ENCODE peak calls at places on chromosomes 11 and 22, in six cellular contexts. One of them, this sample, is unnamed.

GRCh38 chr11:44949160-44950035 is 1.3 kb downstream of the TP53I11 start:
- DNase-seq in AG09319: no peak
- DNase-seq in pancreas: peak
- DNase-seq in astrocyte of the spinal cord: no peak
- DNase-seq in AG04449: no peak
- DNase-seq in mesothelial cell of epicardium: peak
- DNase-seq in this sample: peak

GRCh38 chr11:86013718-86014117 is 55.2 kb downstream of the PICALM start:
- DNase-seq in AG09319: no peak
- DNase-seq in mesothelial cell of epicardium: no peak
- DNase-seq in pancreas: no peak
- DNase-seq in astrocyte of the spinal cord: no peak
- DNase-seq in AG04449: no peak
- DNase-seq in this sample: no peak

GRCh38 chr11:67648140-67648795 is 2.3 kb downstream of the ACY3 start:
- DNase-seq in AG04449: no peak
- DNase-seq in mesothelial cell of epicardium: no peak
- DNase-seq in pancreas: peak
- DNase-seq in astrocyte of the spinal cord: no peak
- DNase-seq in AG09319: no peak
- DNase-seq in this sample: no peak

GRCh38 chr11:31687861-31688260 is 123.3 kb downstream of the PAX6 start:
- DNase-seq in astrocyte of the spinal cord: no peak
- DNase-seq in AG04449: no peak
- DNase-seq in AG09319: no peak
- DNase-seq in pancreas: no peak
- DNase-seq in mesothelial cell of epicardium: no peak
- DNase-seq in this sample: no peak

GRCh38 chr11:17736921-17737817 is 2.6 kb downstream of the KCNC1 start:
- DNase-seq in AG09319: no peak
- DNase-seq in pancreas: no peak
- DNase-seq in mesothelial cell of epicardium: no peak
- DNase-seq in AG04449: no peak
- DNase-seq in astrocyte of the spinal cord: no peak
- DNase-seq in this sample: no peak

GRCh38 chr22:27879923-27880322 is 39.1 kb downstream of the PITPNB start:
- DNase-seq in AG09319: no peak
- DNase-seq in pancreas: no peak
- DNase-seq in mesothelial cell of epicardium: no peak
- DNase-seq in AG04449: no peak
- DNase-seq in astrocyte of the spinal cord: peak
- DNase-seq in this sample: peak

GRCh38 chr11:44032304-44033085 is 15.3 kb upstream of the ACCSL start:
- DNase-seq in pancreas: no peak
- DNase-seq in AG04449: no peak
- DNase-seq in astrocyte of the spinal cord: peak
- DNase-seq in AG09319: no peak
- DNase-seq in mesothelial cell of epicardium: peak
- DNase-seq in this sample: no peak

GRCh38 chr11:130427581-130428211 is 713 bp downstream of the ADAMTS8 start:
- DNase-seq in AG09319: no peak
- DNase-seq in pancreas: peak
- DNase-seq in astrocyte of the spinal cord: no peak
- DNase-seq in AG04449: no peak
- DNase-seq in mesothelial cell of epicardium: no peak
- DNase-seq in this sample: peak

GRCh38 chr11:111561306-111561705 is 20.8 kb downstream of the LAYN start:
- DNase-seq in pancreas: no peak
- DNase-seq in mesothelial cell of epicardium: no peak
- DNase-seq in AG09319: no peak
- DNase-seq in AG04449: no peak
- DNase-seq in astrocyte of the spinal cord: no peak
- DNase-seq in this sample: no peak

GRCh38 chr11:109877043-109877442 is 216.1 kb upstream of the ZC3H12C start:
- DNase-seq in astrocyte of the spinal cord: no peak
- DNase-seq in pancreas: no peak
- DNase-seq in mesothelial cell of epicardium: no peak
- DNase-seq in AG09319: no peak
- DNase-seq in AG04449: no peak
- DNase-seq in this sample: no peak

GRCh38 chr22:48305726-48306235 is 1521.9 kb downstream of the BRD1 start:
- DNase-seq in astrocyte of the spinal cord: no peak
- DNase-seq in AG04449: no peak
- DNase-seq in mesothelial cell of epicardium: no peak
- DNase-seq in AG09319: no peak
- DNase-seq in pancreas: no peak
- DNase-seq in this sample: no peak

GRCh38 chr22:40973144-40973543 is 22.0 kb downstream of the RBX1 start:
- DNase-seq in mesothelial cell of epicardium: no peak
- DNase-seq in AG09319: no peak
- DNase-seq in astrocyte of the spinal cord: no peak
- DNase-seq in AG04449: no peak
- DNase-seq in pancreas: no peak
- DNase-seq in this sample: no peak

GRCh38 chr11:44312876-44313275 is 2.9 kb upstream of the ALX4 start:
- DNase-seq in AG09319: no peak
- DNase-seq in AG04449: no peak
- DNase-seq in mesothelial cell of epicardium: no peak
- DNase-seq in pancreas: no peak
- DNase-seq in astrocyte of the spinal cord: no peak
- DNase-seq in this sample: no peak

GRCh38 chr11:68872216-68873003 is 30.7 kb upstream of the CPT1A start:
- DNase-seq in AG09319: no peak
- DNase-seq in mesothelial cell of epicardium: no peak
- DNase-seq in astrocyte of the spinal cord: peak
- DNase-seq in AG04449: peak
- DNase-seq in pancreas: no peak
- DNase-seq in this sample: no peak

GRCh38 chr11:88404932-88405710 is 67.6 kb upstream of the CTSC start:
- DNase-seq in mesothelial cell of epicardium: no peak
- DNase-seq in astrocyte of the spinal cord: no peak
- DNase-seq in AG09319: no peak
- DNase-seq in pancreas: no peak
- DNase-seq in AG04449: no peak
- DNase-seq in this sample: no peak

GRCh38 chr22:27100323-27100722 is 442.9 kb downstream of the MIAT start:
- DNase-seq in AG04449: no peak
- DNase-seq in astrocyte of the spinal cord: no peak
- DNase-seq in mesothelial cell of epicardium: no peak
- DNase-seq in pancreas: no peak
- DNase-seq in AG09319: no peak
- DNase-seq in this sample: no peak

GRCh38 chr22:24412274-24412673 is 15.1 kb upstream of the ADORA2A start:
- DNase-seq in astrocyte of the spinal cord: no peak
- DNase-seq in AG04449: no peak
- DNase-seq in AG09319: no peak
- DNase-seq in pancreas: no peak
- DNase-seq in mesothelial cell of epicardium: no peak
- DNase-seq in this sample: no peak

GRCh38 chr11:126607374-126607773 is 251.9 kb downstream of the ST3GAL4 start:
- DNase-seq in pancreas: peak
- DNase-seq in mesothelial cell of epicardium: peak
- DNase-seq in astrocyte of the spinal cord: peak
- DNase-seq in AG04449: peak
- DNase-seq in AG09319: peak
- DNase-seq in this sample: peak

GRCh38 chr22:17265649-17266248 is 46.5 kb upstream of the ADA2 start:
- DNase-seq in AG04449: no peak
- DNase-seq in astrocyte of the spinal cord: no peak
- DNase-seq in mesothelial cell of epicardium: no peak
- DNase-seq in pancreas: no peak
- DNase-seq in AG09319: no peak
- DNase-seq in this sample: no peak

GRCh38 chr22:17262976-17263375 is 43.7 kb upstream of the ADA2 start:
- DNase-seq in AG09319: no peak
- DNase-seq in astrocyte of the spinal cord: no peak
- DNase-seq in AG04449: no peak
- DNase-seq in mesothelial cell of epicardium: no peak
- DNase-seq in pancreas: no peak
- DNase-seq in this sample: no peak

GRCh38 chr22:17267661-17268330 is 48.6 kb upstream of the ADA2 start:
- DNase-seq in AG04449: no peak
- DNase-seq in astrocyte of the spinal cord: no peak
- DNase-seq in AG09319: no peak
- DNase-seq in pancreas: no peak
- DNase-seq in mesothelial cell of epicardium: no peak
- DNase-seq in this sample: no peak

GRCh38 chr22:17266261-17266971 is 47.2 kb upstream of the ADA2 start:
- DNase-seq in pancreas: no peak
- DNase-seq in mesothelial cell of epicardium: no peak
- DNase-seq in AG09319: no peak
- DNase-seq in astrocyte of the spinal cord: peak
- DNase-seq in AG04449: no peak
- DNase-seq in this sample: peak

DNA sequence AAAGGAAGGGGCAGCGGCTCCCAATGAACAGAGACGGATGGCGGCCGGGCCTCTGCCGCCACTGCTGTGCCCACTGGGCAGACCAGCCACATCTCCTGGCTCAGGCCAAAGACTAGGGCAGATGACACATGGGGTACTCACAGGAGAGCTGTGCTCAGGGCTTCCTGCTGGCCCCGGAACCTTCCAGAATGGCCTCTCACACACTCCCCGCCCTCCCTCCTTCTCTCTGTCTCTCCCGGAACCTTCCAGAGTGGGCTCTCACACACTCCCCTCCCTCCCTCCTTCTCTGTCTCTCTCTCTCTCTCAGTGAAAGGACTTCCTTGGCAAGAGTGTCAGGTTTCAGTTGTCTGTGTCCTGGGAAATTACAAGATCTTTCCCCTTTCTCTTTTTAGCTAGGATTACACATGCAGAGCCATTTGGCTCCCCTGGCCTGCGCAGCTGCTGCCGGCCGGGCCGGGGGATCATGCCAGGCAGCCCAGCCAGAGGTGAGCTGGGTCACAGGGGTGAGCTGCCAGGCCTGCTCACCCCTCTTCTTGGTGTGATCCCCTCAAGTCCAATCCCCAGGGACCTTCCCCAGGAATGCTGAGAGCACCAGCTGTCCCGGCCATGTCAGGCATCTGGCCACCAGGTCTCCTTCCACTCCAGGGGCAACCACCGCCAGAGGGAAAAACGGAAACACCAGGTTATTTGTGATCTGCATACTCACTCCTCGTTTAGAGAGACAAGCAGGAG is 45.3 kb upstream of the ADA2 start:
- DNase-seq in astrocyte of the spinal cord: peak
- DNase-seq in AG09319: no peak
- DNase-seq in AG04449: no peak
- DNase-seq in pancreas: no peak
- DNase-seq in mesothelial cell of epicardium: peak
- DNase-seq in this sample: peak
- TF ChIP-seq CTCF in astrocyte of the spinal cord: no peak
- TF ChIP-seq CTCF in AG09319: no peak
- TF ChIP-seq CTCF in AG04449: no peak
- TF ChIP-seq CTCF in pancreas: no peak
- TF ChIP-seq CTCF in mesothelial cell of epicardium: no peak
- TF ChIP-seq CTCF in this sample: no peak

GRCh38 chr11:64848779-64849599 is 4.5 kb upstream of the CDC42BPG start:
- DNase-seq in mesothelial cell of epicardium: no peak
- DNase-seq in AG09319: no peak
- DNase-seq in AG04449: no peak
- DNase-seq in astrocyte of the spinal cord: no peak
- DNase-seq in pancreas: peak
- DNase-seq in this sample: no peak
- TF ChIP-seq CTCF in mesothelial cell of epicardium: no peak
- TF ChIP-seq CTCF in AG09319: no peak
- TF ChIP-seq CTCF in AG04449: no peak
- TF ChIP-seq CTCF in astrocyte of the spinal cord: peak
- TF ChIP-seq CTCF in pancreas: no peak
- TF ChIP-seq CTCF in this sample: no peak

DNA sequence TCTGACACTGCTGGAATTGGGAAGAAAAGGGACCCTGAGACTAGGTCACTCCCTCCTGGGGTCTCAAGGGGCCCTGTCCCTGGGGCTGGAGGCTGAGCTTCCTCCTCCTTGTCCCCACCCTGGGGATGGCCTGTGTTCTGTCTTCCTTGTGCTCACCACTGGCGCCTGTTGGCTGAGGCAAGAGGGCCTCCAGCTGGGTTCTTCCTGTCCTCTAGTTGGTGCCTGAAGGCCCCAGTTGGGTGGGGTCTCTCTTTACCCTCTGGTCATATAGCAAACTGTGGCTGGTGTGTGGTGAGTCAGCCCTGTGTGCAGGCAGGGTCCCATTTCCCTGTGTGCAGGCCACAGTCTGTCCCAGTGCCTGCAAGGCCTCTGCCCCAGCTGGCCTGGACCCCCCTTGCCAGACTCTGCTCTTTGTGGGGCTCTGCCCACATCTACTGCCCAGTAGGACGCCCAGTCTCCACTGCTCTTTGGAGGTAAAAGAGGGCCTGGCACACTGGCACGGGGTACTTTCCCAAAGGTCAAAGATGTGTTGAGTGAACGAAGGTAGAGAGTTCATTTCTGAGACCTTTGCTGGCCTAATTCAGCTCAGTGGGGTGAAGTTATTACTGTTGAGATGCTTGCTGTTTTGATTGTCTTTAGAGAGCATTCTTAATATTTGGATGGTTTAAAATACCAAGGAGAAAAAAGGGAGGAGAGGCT is 55.1 kb upstream of the CLDN5 start:
- DNase-seq in astrocyte of the spinal cord: peak
- DNase-seq in pancreas: no peak
- DNase-seq in mesothelial cell of epicardium: no peak
- DNase-seq in AG09319: no peak
- DNase-seq in AG04449: no peak
- DNase-seq in this sample: no peak
- TF ChIP-seq CTCF in astrocyte of the spinal cord: no peak
- TF ChIP-seq CTCF in pancreas: no peak
- TF ChIP-seq CTCF in mesothelial cell of epicardium: no peak
- TF ChIP-seq CTCF in AG09319: no peak
- TF ChIP-seq CTCF in AG04449: no peak
- TF ChIP-seq CTCF in this sample: no peak

GRCh38 chr22:23384899-23385298 is 195.2 kb downstream of the IGLL1 start:
- DNase-seq in astrocyte of the spinal cord: no peak
- DNase-seq in AG04449: no peak
- DNase-seq in mesothelial cell of epicardium: no peak
- DNase-seq in pancreas: no peak
- DNase-seq in AG09319: no peak
- DNase-seq in this sample: no peak

GRCh38 chr22:23387827-23388491 is 192.1 kb downstream of the IGLL1 start:
- DNase-seq in mesothelial cell of epicardium: no peak
- DNase-seq in AG04449: no peak
- DNase-seq in AG09319: no peak
- DNase-seq in pancreas: no peak
- DNase-seq in astrocyte of the spinal cord: no peak
- DNase-seq in this sample: no peak

GRCh38 chr22:23386822-23387580 is 193.1 kb downstream of the IGLL1 start:
- DNase-seq in AG09319: no peak
- DNase-seq in astrocyte of the spinal cord: no peak
- DNase-seq in AG04449: no peak
- DNase-seq in mesothelial cell of epicardium: no peak
- DNase-seq in pancreas: peak
- DNase-seq in this sample: no peak

GRCh38 chr22:23385301-23386244 is 194.5 kb downstream of the IGLL1 start:
- DNase-seq in AG04449: peak
- DNase-seq in astrocyte of the spinal cord: peak
- DNase-seq in AG09319: peak
- DNase-seq in pancreas: peak
- DNase-seq in mesothelial cell of epicardium: peak
- DNase-seq in this sample: peak

DNA sequence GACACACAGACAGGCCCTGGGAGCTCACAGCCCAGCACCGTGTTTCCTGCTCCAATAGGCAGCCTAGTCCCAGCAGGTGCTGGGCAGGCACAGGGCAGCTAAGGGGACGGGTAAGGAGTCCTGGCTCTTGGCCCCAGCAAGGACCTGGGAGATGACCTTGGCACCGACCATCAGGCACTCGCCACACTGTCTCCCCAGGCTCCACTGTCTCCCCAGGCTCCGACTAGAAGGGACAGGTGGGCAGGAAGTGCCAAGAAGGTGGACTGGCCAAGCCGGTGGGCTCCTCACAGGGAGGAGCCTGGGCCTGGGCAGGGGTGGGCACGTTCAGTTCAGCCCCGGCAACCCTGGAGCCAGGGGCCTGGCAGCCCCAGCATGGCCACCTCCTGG is 193.9 kb downstream of the IGLL1 start:
- DNase-seq in pancreas: peak
- DNase-seq in AG09319: no peak
- DNase-seq in astrocyte of the spinal cord: no peak
- DNase-seq in AG04449: no peak
- DNase-seq in mesothelial cell of epicardium: no peak
- DNase-seq in this sample: no peak
- TF ChIP-seq CTCF in pancreas: no peak
- TF ChIP-seq CTCF in AG09319: no peak
- TF ChIP-seq CTCF in astrocyte of the spinal cord: no peak
- TF ChIP-seq CTCF in AG04449: no peak
- TF ChIP-seq CTCF in mesothelial cell of epicardium: peak
- TF ChIP-seq CTCF in this sample: no peak